ENCODE peak calls at places on chromosome 5, in four cellular contexts. A is HCT116, N is IMR-90, P is adrenal gland. T is an unnamed sample. For H3K4me1, the result is how much of the 10 kb centered on the place peaks cover.

GRCh38 chr5:26622947-26623346 is 415.4 kb downstream of the CDH9 start:
- DNase-seq in A (no peak), N (no peak), P (no peak), T (no peak)

GRCh38 chr5:148653840-148654781 is at the start of gene HTR4:
- DNase-seq in A (no peak), N (no peak), P (no peak), T (peak)

GRCh38 chr5:53936481-53937352 is 373.7 kb downstream of the ARL15 start:
- DNase-seq in A (no peak), N (no peak), P (peak), T (no peak)

GRCh38 chr5:55636177-55636576 is 75.9 kb downstream of the SLC38A9 start:
- DNase-seq in A (no peak), N (no peak), P (no peak), T (no peak)

GRCh38 chr5:159456722-159457462 is 126.6 kb upstream of the IL12B start:
- DNase-seq in A (peak), N (peak), P (no peak), T (no peak)

GRCh38 chr5:65722575-65723424 is 795 bp downstream of the NLN start:
- DNase-seq in A (peak), N (peak), P (no peak), T (no peak)

GRCh38 chr5:143887302-143887638 is 75.3 kb downstream of the HMHB1 start:
- DNase-seq in A (no peak), N (peak), P (no peak), T (peak)

GRCh38 chr5:65102826-65103673 is 334.3 kb downstream of the CWC27 start:
- DNase-seq in A (no peak), N (peak), P (peak), T (peak)

GRCh38 chr5:148541054-148541835 is 113.1 kb downstream of the HTR4 start:
- DNase-seq in A (no peak), N (no peak), P (no peak), T (no peak)

GRCh38 chr5:52491071-52491828 is 296.5 kb upstream of the ITGA1 start:
- DNase-seq in A (no peak), N (no peak), P (no peak), T (peak)

GRCh38 chr5:20678814-20679298 is 690.9 kb upstream of the CDH18 start:
- DNase-seq in A (no peak), N (peak), P (peak), T (no peak)

GRCh38 chr5:83608122-83608521 is 112.5 kb downstream of the HAPLN1 start:
- DNase-seq in A (peak), N (peak), P (peak), T (peak)

GRCh38 chr5:122775713-122776084 is 819 bp downstream of the SNX2 start:
- DNase-seq in A (no peak), N (no peak), P (no peak), T (no peak)

GRCh38 chr5:161513952-161514351 is 32.6 kb downstream of the GABRB2 start:
- DNase-seq in A (no peak), N (no peak), P (no peak), T (no peak)

GRCh38 chr5:167304834-167305469 is 986.5 kb upstream of the WWC1 start:
- DNase-seq in A (no peak), N (no peak), P (no peak), T (no peak)

GRCh38 chr5:176619203-176619568 is 9.2 kb upstream of the GPRIN1 start:
- DNase-seq in A (peak), N (peak), P (peak), T (peak)

GRCh38 chr5:55923873-55924500 is 70.8 kb downstream of the IL6ST start:
- DNase-seq in A (no peak), N (no peak), P (no peak), T (no peak)

GRCh38 chr5:64971538-64971937 is 202.8 kb downstream of the CWC27 start:
- DNase-seq in A (no peak), N (peak), P (no peak), T (no peak)

GRCh38 chr5:34519489-34520220 is 136.5 kb upstream of the RAI14 start:
- DNase-seq in A (no peak), N (peak), P (no peak), T (no peak)

GRCh38 chr5:55934117-55934613 is 60.6 kb downstream of the IL6ST start:
- DNase-seq in A (no peak), N (no peak), P (no peak), T (peak)

GRCh38 chr5:148884339-148885020 is 58.1 kb downstream of the ADRB2 start:
- DNase-seq in A (no peak), N (peak), P (no peak), T (no peak)

GRCh38 chr5:93746406-93747056 is 5.1 kb upstream of the POU5F2 start:
- DNase-seq in A (no peak), N (peak), P (no peak), T (no peak)

GRCh38 chr5:10946050-10946449 is 185.0 kb upstream of the DAP start:
- DNase-seq in A (no peak), N (no peak), P (no peak), T (no peak)

GRCh38 chr5:21071421-21071820 is 1083.4 kb upstream of the CDH18 start:
- DNase-seq in A (no peak), N (no peak), P (no peak), T (no peak)

GRCh38 chr5:160175438-160176218 is 53.7 kb upstream of the FABP6 start:
- DNase-seq in A (no peak), N (peak), P (peak), T (no peak)

GRCh38 chr5:141848771-141849370 is 29.3 kb downstream of the PCDH1 start:
- DNase-seq in A (no peak), N (peak), P (peak), T (peak)

GRCh38 chr5:107666051-107666655 is 4.6 kb downstream of the EFNA5 start:
- DNase-seq in A (no peak), N (no peak), P (no peak), T (no peak)
- H3K4me1 ChIP-seq in A (under half), N (under half), P (under half), T (under half)

GRCh38 chr5:172903790-172904189 is 55.4 kb upstream of the RPL26L1 start:
- DNase-seq in A (peak), N (peak), P (peak), T (peak)
- H3K4me1 ChIP-seq in A (under half), N (under half), P (half or more), T (half or more)

DNA sequence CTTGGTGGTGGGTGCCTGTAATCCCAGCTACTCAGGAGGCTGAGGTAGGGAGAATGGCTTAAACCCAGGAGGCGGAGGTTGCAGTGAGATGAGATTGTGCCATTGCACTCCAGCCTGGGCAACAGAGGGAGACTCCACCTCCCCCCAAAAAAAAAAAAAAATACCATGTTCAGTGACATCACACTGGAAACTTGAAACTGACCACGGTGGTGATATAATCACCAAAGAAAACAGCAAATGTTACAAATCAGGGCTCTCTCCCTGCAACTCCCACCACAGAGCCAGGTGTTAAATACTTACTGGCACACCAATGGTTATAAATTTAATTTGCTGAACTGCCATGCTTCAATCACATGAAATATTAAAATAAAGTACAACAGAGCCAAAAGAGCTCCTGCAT is 81.4 kb downstream of the ZNF608 start:
- DNase-seq in A (no peak), N (no peak), P (no peak), T (no peak)
- H3K4me1 ChIP-seq in A (half or more), N (under half), P (under half), T (half or more)

DNA sequence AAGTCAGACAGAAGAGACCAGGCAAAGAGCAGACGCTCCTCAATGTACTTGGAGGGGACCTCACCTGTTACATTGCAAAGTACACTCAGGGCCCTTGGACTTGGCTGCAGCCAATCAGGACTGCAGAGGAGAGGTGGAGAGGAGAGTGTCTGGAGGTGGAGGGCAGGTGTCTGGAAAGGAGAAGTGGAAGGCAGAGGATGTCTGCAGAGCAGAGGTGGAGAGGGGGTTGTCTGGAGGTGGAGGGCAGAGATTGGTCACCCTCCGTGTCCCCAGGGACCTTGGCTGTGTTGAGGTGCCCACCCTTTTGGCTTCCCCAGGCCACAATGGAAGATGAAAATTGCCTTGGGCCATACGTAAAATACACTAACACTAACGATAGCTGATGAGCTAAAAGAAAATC is 241.3 kb upstream of the IRX2 start:
- DNase-seq in A (no peak), N (no peak), P (no peak), T (no peak)
- H3K4me1 ChIP-seq in A (under half), N (under half), P (under half), T (under half)

DNA sequence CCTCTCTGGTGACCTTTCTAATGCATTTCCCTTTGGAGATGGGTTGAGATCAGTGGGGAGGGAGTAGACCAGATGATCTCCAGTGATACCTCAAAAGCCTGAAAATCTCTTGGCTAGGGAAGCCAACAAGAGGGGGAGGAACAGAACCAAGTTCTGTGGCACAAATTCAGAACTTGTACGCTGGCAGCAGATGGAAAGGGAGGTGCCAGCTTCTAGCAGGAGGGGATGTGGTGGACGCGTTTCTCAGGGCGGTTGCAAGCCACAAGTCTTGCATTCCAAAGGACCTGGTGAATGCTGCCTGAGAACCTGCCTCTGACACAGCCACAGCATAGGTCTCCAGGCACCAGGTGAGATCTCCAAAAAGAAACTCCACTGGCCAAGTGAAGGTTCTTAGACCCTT is 13.4 kb downstream of the SLIT3 start:
- DNase-seq in A (no peak), N (no peak), P (no peak), T (no peak)
- H3K4me1 ChIP-seq in A (under half), N (under half), P (under half), T (under half)

GRCh38 chr5:6904822-6905221 is 191.6 kb downstream of the TENT4A start:
- DNase-seq in A (no peak), N (no peak), P (no peak), T (no peak)
- H3K4me1 ChIP-seq in A (under half), N (under half), P (under half), T (under half)

GRCh38 chr5:78504726-78505431 is 143.7 kb downstream of the LHFPL2 start:
- DNase-seq in A (peak), N (peak), P (peak), T (peak)
- H3K4me1 ChIP-seq in A (under half), N (under half), P (half or more), T (under half)

DNA sequence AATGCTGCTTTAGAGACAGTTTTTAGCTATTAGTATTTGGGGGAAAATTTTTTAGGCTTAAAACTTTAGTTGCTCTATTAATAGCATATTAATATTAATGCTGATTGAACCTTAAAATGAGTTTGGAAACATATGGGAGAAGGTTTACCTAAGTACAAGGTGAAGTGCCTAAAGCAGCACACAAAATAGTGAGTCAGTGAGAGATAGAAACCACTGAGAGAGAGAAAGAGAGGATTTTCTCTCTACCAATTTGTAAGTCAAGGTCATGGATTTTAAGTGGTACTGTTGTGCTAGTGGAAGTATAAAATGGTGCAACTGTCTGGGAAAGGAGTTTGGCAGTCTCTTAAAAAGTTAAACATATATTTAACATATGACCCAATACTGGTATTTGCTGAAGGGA is 64.9 kb downstream of the MARCHF3 start:
- DNase-seq in A (no peak), N (no peak), P (no peak), T (no peak)
- H3K4me1 ChIP-seq in A (under half), N (under half), P (under half), T (under half)